ENCODE peak calls at places on chromosomes 2 and 18, in ten cellular contexts. C is cardiac muscle cell; V is left ventricle myocardium inferior; H is small intestine; E is CD8-positive, alpha-beta memory T cell; L is lung; K is transverse colon; A is CD8-positive, alpha-beta T cell; J is suprapubic skin; Y is fibroblast of lung. Z is an unnamed sample. For H3K36me3 and H3K9me3, the result is how much of the 10 kb centered on the place peaks cover.

GRCh38 chr18:2958819-2959298 is 54.1 kb downstream of the LPIN2 start:
- DNase-seq in C (peak), V (no peak), H (no peak), E (peak), L (no peak), K (no peak), A (no peak), J (no peak), Y (peak), Z (no peak)

GRCh38 chr18:28161608-28162599 is 15.0 kb downstream of the CDH2 start:
- DNase-seq in C (no peak), V (no peak), H (no peak), E (no peak), L (no peak), K (no peak), A (no peak), J (no peak), Y (peak), Z (no peak)

GRCh38 chr18:74505776-74506175 is 9.6 kb downstream of the CNDP2 start:
- DNase-seq in C (no peak), V (no peak), H (no peak), E (no peak), L (no peak), K (no peak), A (no peak), J (no peak), Y (no peak), Z (no peak)

GRCh38 chr18:67500512-67500911 is 16.0 kb downstream of the DSEL start:
- DNase-seq in C (no peak), V (no peak), H (no peak), E (no peak), L (no peak), K (no peak), A (no peak), J (no peak), Y (no peak), Z (no peak)

GRCh38 chr2:120509991-120510735 is 164.2 kb downstream of the INHBB start:
- DNase-seq in C (no peak), V (no peak), H (no peak), E (no peak), L (no peak), K (no peak), A (no peak), J (no peak), Y (no peak), Z (no peak)

GRCh38 chr2:218000137-218000536 is 2.7 kb downstream of the TNS1 start:
- DNase-seq in C (peak), V (no peak), H (no peak), E (no peak), L (no peak), K (no peak), A (no peak), J (no peak), Y (peak), Z (no peak)

GRCh38 chr2:96315400-96316071 is 9.6 kb upstream of the ITPRIPL1 start:
- DNase-seq in C (peak), V (no peak), H (peak), E (no peak), L (no peak), K (peak), A (no peak), J (no peak), Y (peak), Z (no peak)

GRCh38 chr18:37435150-37435872 is 130.3 kb downstream of the CELF4 start:
- DNase-seq in C (no peak), V (no peak), H (no peak), E (no peak), L (no peak), K (no peak), A (no peak), J (no peak), Y (no peak), Z (no peak)

GRCh38 chr2:189350515-189351209 is 90.6 kb upstream of the WDR75 start:
- DNase-seq in C (peak), V (no peak), H (no peak), E (no peak), L (no peak), K (no peak), A (no peak), J (peak), Y (peak), Z (no peak)

GRCh38 chr2:173991857-173992588 is 26.9 kb upstream of the SP3 start:
- DNase-seq in C (peak), V (peak), H (no peak), E (no peak), L (no peak), K (peak), A (no peak), J (peak), Y (peak), Z (no peak)

GRCh38 chr2:197158138-197158537 is 152.4 kb downstream of the ANKRD44 start:
- DNase-seq in C (no peak), V (no peak), H (no peak), E (no peak), L (no peak), K (no peak), A (no peak), J (no peak), Y (no peak), Z (no peak)

GRCh38 chr2:127859712-127860085 is 1.7 kb upstream of the POLR2D start:
- DNase-seq in C (peak), V (peak), H (peak), E (peak), L (peak), K (peak), A (peak), J (no peak), Y (no peak), Z (peak)

GRCh38 chr18:40529478-40529877 is 1425.6 kb upstream of the PIK3C3 start:
- DNase-seq in C (peak), V (no peak), H (no peak), E (no peak), L (no peak), K (no peak), A (no peak), J (no peak), Y (peak), Z (no peak)

GRCh38 chr2:43737097-43737854 is 36.6 kb upstream of the DYNC2LI1 start:
- DNase-seq in C (peak), V (no peak), H (no peak), E (no peak), L (no peak), K (no peak), A (no peak), J (peak), Y (peak), Z (no peak)

GRCh38 chr18:55422456-55423185 is 165.4 kb downstream of the TCF4 start:
- DNase-seq in C (peak), V (peak), H (no peak), E (no peak), L (no peak), K (peak), A (no peak), J (no peak), Y (peak), Z (no peak)

GRCh38 chr2:144099746-144100438 is 420.0 kb downstream of the ZEB2 start:
- DNase-seq in C (peak), V (no peak), H (no peak), E (no peak), L (no peak), K (no peak), A (no peak), J (no peak), Y (peak), Z (no peak)

GRCh38 chr2:235910067-235910466 is 258.1 kb downstream of the GBX2 start:
- DNase-seq in C (no peak), V (no peak), H (no peak), E (no peak), L (no peak), K (no peak), A (no peak), J (no peak), Y (no peak), Z (no peak)

GRCh38 chr2:55555977-55556376 is 36.5 kb downstream of the CFAP36 start:
- DNase-seq in C (peak), V (no peak), H (peak), E (no peak), L (no peak), K (no peak), A (no peak), J (no peak), Y (peak), Z (no peak)

GRCh38 chr2:85180322-85181092 is 47.3 kb downstream of the TCF7L1 start:
- DNase-seq in C (no peak), V (no peak), H (no peak), E (no peak), L (no peak), K (no peak), A (no peak), J (peak), Y (no peak), Z (no peak)

GRCh38 chr2:160105366-160105765 is 43.0 kb upstream of the PLA2R1 start:
- DNase-seq in C (no peak), V (no peak), H (no peak), E (no peak), L (no peak), K (no peak), A (no peak), J (no peak), Y (no peak), Z (no peak)
- H3K36me3 ChIP-seq in C (under half), V (under half), H (under half), E (under half), L (under half), K (under half), A (under half), J (under half), Y (under half), Z (under half)

GRCh38 chr18:35241523-35241804 is 630 bp downstream of the ZNF397 start:
- DNase-seq in C (no peak), V (no peak), H (peak), E (no peak), L (no peak), K (no peak), A (no peak), J (no peak), Y (no peak), Z (no peak)
- H3K9me3 ChIP-seq in C (under half), V (under half), H (under half), E (under half), L (under half), K (under half), A (under half), J (under half), Y (under half), Z (under half)

DNA sequence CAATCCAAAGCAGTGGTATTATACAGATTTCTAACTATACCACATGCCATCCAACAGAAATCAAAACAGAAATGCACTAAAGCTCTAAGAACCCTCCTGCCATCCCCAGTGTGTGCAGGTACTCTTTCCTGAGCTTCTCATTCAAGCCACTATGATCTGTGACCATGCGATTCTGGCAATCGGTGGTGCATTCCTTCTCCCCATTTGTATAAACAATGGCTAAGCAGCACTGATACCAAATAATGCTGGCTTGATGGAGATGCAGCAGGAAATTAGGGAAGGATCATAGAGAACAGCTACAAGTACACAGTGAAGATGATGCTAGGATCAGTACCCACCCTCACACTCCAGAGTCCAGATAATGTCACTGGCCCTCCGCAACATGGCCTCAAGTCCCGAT is 51.8 kb downstream of the PPP4R1 start:
- DNase-seq in C (no peak), V (no peak), H (no peak), E (no peak), L (no peak), K (no peak), A (no peak), J (no peak), Y (no peak), Z (no peak)
- H3K36me3 ChIP-seq in C (half or more), V (half or more), H (under half), E (under half), L (under half), K (under half), A (under half), J (half or more), Y (under half), Z (half or more)

DNA sequence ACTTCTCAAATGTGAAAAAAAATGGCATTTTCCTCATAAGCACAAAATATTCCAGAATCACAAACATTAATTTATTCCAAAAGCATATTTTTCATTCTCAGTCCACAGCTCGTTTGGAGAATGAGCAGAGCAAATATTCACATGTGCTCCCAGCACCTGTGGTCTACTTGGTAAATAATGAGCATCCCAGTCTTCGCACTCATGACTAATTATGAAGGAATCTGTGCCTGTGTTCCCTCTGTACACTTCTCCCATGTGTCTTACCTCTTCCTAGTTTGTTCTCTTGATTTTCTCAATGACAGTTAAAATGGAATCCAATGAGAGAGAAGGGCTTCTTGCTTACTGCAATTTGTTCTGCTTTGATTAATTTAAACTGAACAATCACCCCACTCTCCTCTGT is 671.0 kb upstream of the SOX11 start:
- DNase-seq in C (no peak), V (no peak), H (no peak), E (no peak), L (no peak), K (no peak), A (no peak), J (no peak), Y (no peak), Z (no peak)
- H3K9me3 ChIP-seq in C (under half), V (under half), H (under half), E (under half), L (under half), K (under half), A (under half), J (under half), Y (under half), Z (under half)

GRCh38 chr2:185745864-185746859 is 7.6 kb downstream of the FSIP2 start:
- DNase-seq in C (no peak), V (no peak), H (peak), E (no peak), L (no peak), K (no peak), A (no peak), J (no peak), Y (no peak), Z (no peak)
- H3K36me3 ChIP-seq in C (under half), V (under half), H (under half), E (under half), L (under half), K (under half), A (under half), J (under half), Y (under half), Z (under half)

GRCh38 chr2:105885456-105885855 is 140.7 kb downstream of the NCK2 start:
- DNase-seq in C (no peak), V (no peak), H (no peak), E (no peak), L (no peak), K (no peak), A (no peak), J (no peak), Y (no peak), Z (no peak)

GRCh38 chr2:105882920-105883319 is 138.2 kb downstream of the NCK2 start:
- DNase-seq in C (no peak), V (no peak), H (no peak), E (no peak), L (no peak), K (no peak), A (no peak), J (no peak), Y (no peak), Z (no peak)

GRCh38 chr2:105886680-105887079 is 142.0 kb downstream of the NCK2 start:
- DNase-seq in C (no peak), V (no peak), H (peak), E (no peak), L (no peak), K (no peak), A (no peak), J (no peak), Y (no peak), Z (no peak)

GRCh38 chr2:105886029-105886454 is 141.3 kb downstream of the NCK2 start:
- DNase-seq in C (peak), V (no peak), H (no peak), E (no peak), L (no peak), K (no peak), A (no peak), J (no peak), Y (peak), Z (no peak)

DNA sequence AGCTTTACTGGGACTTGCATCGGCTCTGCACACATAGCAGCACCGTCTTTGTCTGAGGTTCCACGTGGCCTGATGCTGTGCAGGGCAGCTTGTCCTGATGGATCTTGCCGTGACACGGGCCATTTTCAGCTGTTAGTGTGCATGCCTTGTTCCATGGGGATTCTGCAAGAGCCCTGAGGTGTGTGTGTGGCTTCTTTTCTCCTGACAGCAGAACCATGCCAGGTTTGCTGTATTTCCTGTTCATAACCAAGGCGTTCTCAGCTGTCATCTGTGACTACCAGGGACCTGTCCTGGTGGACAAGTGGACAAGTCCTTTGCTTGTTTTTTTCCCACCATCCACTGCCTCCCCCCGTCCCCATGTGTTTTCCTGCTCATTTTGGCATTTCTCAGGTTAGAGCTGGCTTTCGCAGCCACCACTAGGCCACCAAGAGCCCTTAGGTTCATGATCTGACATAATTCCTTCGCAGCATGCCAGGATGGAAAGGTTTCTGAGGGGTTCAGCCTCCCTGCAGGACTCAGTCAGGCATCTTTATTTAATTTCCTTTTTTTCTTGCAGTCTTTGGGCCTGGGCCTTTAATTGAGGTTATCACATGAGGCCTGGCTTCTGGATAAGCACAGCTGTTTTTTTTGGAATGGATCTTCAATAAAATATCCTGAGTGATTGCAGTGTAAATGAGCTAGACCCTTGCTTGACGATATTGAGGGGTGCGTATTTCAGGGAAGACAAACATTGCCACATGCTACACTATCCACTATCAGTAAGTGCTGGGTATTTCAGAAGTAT is 139.4 kb downstream of the NCK2 start:
- DNase-seq in C (no peak), V (no peak), H (no peak), E (no peak), L (no peak), K (no peak), A (no peak), J (no peak), Y (no peak), Z (no peak)
- H3K9me3 ChIP-seq in C (under half), V (under half), H (under half), E (under half), L (under half), K (under half), A (under half), J (under half), Y (under half), Z (under half)

GRCh38 chr2:24950100-24950499 is 21.7 kb downstream of the DNAJC27 start:
- DNase-seq in C (no peak), V (no peak), H (no peak), E (no peak), L (no peak), K (no peak), A (no peak), J (no peak), Y (no peak), Z (no peak)
- H3K36me3 ChIP-seq in C (under half), V (half or more), H (under half), E (under half), L (under half), K (under half), A (under half), J (half or more), Y (under half), Z (under half)

GRCh38 chr18:49874238-49874637 is 60.9 kb upstream of the ACAA2 start:
- DNase-seq in C (no peak), V (no peak), H (no peak), E (no peak), L (no peak), K (no peak), A (no peak), J (no peak), Y (no peak), Z (no peak)
- H3K9me3 ChIP-seq in C (under half), V (under half), H (under half), E (under half), L (under half), K (under half), A (under half), J (under half), Y (under half), Z (under half)

DNA sequence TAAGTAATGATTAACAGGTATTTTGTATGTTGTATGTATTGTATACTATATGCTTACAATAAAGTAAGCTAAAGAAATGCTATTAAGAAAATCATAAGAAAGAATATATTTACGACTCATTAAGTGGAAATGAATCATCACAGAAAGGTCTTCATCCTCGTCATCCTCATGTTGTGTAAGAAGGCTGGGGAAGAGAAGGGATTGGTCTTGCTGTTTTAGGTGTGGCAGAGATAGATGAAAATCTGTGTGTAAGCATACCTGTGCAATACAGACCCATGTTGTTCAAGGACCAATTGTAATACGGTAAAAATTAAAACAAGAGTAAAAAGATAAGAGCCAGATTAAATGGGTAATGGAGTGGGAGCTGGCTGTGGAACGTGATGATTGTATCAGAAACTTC is 16.6 kb downstream of the SLC35F5 start:
- DNase-seq in C (no peak), V (no peak), H (peak), E (no peak), L (no peak), K (no peak), A (no peak), J (no peak), Y (no peak), Z (no peak)
- H3K36me3 ChIP-seq in C (half or more), V (half or more), H (under half), E (under half), L (under half), K (under half), A (under half), J (half or more), Y (under half), Z (half or more)

Z was measured in NT2/D1.